ENCODE peak calls at places on chromosomes 5 and 9, in six cellular contexts. Y, B, U, S, W and R are unnamed samples.

GRCh38 chr9:97593960-97594359 is 39.2 kb downstream of the TSTD2 start:
- DNase-seq in Y (no peak), W (no peak), U (no peak), S (no peak), B (no peak), R (no peak)

GRCh38 chr5:158466196-158466595 is 607.3 kb upstream of the CLINT1 start:
- DNase-seq in B (no peak), Y (no peak), U (no peak), W (no peak), S (no peak), R (no peak)

GRCh38 chr5:163846512-163846911 is 341.1 kb downstream of the MAT2B start:
- DNase-seq in S (no peak), B (no peak), Y (peak), W (peak), U (no peak), R (no peak)

GRCh38 chr9:128917151-128917849 is 3.5 kb upstream of the PHYHD1 start:
- DNase-seq in B (peak), U (peak), W (no peak), Y (peak), S (peak), R (peak)

GRCh38 chr5:175902013-175902412 is 30.6 kb downstream of the CPLX2 start:
- DNase-seq in S (no peak), B (no peak), U (no peak), Y (no peak), W (no peak), R (no peak)

GRCh38 chr5:143350790-143351603 is 52.5 kb downstream of the NR3C1 start:
- DNase-seq in Y (peak), U (no peak), B (peak), W (peak), S (no peak), R (no peak)

GRCh38 chr5:99453181-99453580 is 524.4 kb upstream of the CHD1 start:
- DNase-seq in U (no peak), W (no peak), S (no peak), B (no peak), Y (no peak), R (no peak)

GRCh38 chr5:35319231-35320002 is 89.1 kb upstream of the PRLR start:
- DNase-seq in W (no peak), Y (peak), U (peak), B (peak), S (peak), R (no peak)

GRCh38 chr9:114286146-114286679 is 36.7 kb upstream of the ORM1 start:
- DNase-seq in S (peak), W (no peak), B (no peak), Y (no peak), U (no peak), R (no peak)

GRCh38 chr5:124651663-124652513 is 94.6 kb downstream of the ZNF608 start:
- DNase-seq in U (peak), S (peak), Y (peak), B (peak), W (peak), R (peak)

GRCh38 chr5:176812269-176813259 is 2.2 kb downstream of the UNC5A start:
- DNase-seq in Y (peak), W (no peak), B (peak), S (no peak), U (no peak), R (no peak)

GRCh38 chr5:94751456-94751855 is 133.0 kb downstream of the SLF1 start:
- DNase-seq in B (no peak), W (no peak), U (no peak), Y (no peak), S (no peak), R (no peak)

GRCh38 chr5:123089971-123090640 is 1.1 kb downstream of the PRDM6 start:
- DNase-seq in U (no peak), S (no peak), B (no peak), Y (peak), W (no peak), R (no peak)

GRCh38 chr5:95484421-95484820 is 70.4 kb downstream of the SKIC3 start:
- DNase-seq in U (no peak), W (no peak), Y (no peak), B (no peak), S (no peak), R (no peak)

GRCh38 chr5:172658869-172659513 is 17.9 kb downstream of the NEURL1B start:
- DNase-seq in B (no peak), S (peak), Y (peak), W (no peak), U (peak), R (no peak)

GRCh38 chr9:95874303-95874988 is 1.0 kb upstream of the ERCC6L2 start:
- DNase-seq in B (no peak), Y (no peak), U (no peak), W (no peak), S (no peak), R (no peak)

GRCh38 chr5:180371949-180372348 is 18.8 kb upstream of the GFPT2 start:
- DNase-seq in U (no peak), S (no peak), W (no peak), B (no peak), Y (no peak), R (no peak)

DNA sequence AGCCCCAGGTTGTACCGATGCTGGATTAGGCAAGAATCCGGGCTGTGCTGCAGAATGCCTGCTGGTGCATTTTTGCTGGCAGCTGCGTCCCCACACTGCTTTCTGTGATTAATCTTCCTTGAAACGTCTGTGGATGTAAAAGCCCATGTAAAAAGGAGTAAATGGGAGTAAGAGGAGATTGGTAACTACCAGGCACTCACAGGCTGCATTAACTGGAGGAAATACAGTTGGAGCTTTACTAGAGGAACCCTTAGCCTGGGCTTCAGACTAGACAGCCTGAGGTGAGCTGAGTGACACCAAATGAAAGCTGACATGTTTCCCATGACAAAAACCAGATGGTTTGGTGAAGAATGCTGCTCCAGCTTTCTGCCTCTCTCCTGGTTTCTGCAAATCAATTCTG is 190.4 kb upstream of the GAS1 start:
- DNase-seq in Y (no peak), B (no peak), S (no peak), W (no peak), U (no peak), R (peak)
- TF ChIP-seq CTCF in Y (no peak), B (no peak), S (no peak), W (no peak), U (no peak), R (no peak)

DNA sequence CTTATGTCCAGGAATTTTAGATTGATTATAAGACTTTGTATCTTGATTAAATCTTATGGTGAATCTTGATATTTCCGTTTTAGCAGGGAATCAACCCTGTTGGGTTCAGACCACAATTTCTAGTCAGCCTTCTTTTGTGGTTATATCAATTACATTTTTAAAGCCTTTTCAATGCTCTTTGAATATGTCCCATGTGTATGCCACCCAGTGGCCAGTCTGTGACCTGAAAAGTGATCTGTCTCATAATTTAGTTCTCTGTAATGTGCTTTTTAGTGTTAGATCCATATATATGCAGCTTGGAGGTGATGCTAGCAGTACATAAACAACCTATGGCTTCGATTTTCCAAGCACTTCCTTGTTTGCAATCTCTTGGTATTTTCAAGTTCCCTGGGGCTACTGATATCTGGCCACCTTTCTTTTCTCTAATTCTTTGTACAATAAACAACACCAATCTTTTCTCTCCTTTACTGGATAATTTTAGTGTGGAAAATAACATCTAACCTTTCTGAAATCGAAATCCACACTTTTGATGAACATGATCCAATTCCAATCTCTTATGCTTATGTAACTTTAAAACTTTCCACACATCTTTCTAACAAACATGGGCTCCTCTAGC is 28.8 kb downstream of the PDE8B start:
- DNase-seq in W (no peak), Y (peak), B (peak), S (no peak), U (no peak), R (no peak)
- TF ChIP-seq CTCF in W (peak), Y (peak), B (peak), S (no peak), U (peak), R (no peak)

DNA sequence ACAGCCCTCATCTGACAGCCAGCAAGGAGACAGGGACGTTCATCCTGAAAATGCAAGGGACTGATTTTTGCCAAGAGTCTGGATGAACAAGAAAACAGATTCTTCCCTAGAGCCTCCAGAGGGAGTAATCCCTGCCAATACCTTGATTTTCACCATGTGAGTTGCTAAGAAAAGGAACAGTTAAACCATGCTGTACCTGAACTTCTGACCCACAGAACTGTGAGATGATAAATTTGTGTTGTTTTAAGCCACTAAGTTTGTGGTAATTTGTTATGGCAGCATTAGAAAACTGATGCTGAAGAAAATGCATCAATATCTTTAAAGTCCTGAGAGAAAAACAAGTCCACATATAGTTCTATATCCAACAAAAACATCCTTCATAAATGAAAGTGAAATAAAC is 153.9 kb upstream of the ADAMTSL1 start:
- DNase-seq in U (no peak), S (no peak), W (no peak), Y (peak), B (no peak), R (no peak)
- TF ChIP-seq CTCF in U (no peak), S (no peak), W (peak), Y (peak), B (peak), R (peak)

DNA sequence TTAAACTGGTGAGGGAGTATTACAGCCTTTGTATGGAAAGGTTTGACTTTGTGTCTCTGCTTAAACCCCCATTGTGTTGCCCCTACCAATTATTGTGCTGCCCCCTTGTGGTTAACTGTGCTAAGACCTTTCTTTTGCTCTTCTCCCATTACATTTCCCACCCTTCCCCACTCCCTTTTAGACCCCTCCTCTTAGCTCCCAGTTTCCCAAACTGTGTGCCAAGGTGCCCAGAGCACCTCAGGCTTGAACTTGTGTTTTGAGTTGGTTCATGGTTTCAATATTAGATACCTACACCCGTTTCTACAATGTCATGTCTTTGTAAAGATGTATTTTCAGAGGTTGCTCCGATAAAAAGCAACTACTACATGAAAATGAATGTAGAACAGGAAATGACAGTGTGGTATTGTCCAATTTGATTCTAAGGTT is 2.9 kb downstream of the JAK2 start:
- DNase-seq in B (peak), S (peak), W (peak), U (peak), Y (peak), R (no peak)
- TF ChIP-seq CTCF in B (peak), S (peak), W (peak), U (peak), Y (peak), R (peak)

GRCh38 chr5:157362982-157363381 is 97.0 kb upstream of the NIPAL4 start:
- DNase-seq in U (no peak), Y (no peak), S (no peak), B (no peak), W (no peak), R (no peak)

GRCh38 chr5:157370967-157371366 is 89.0 kb upstream of the NIPAL4 start:
- DNase-seq in W (peak), U (no peak), S (no peak), B (peak), Y (no peak), R (no peak)

GRCh38 chr5:157365732-157366131 is 94.3 kb upstream of the NIPAL4 start:
- DNase-seq in S (no peak), U (no peak), Y (no peak), B (no peak), W (no peak), R (no peak)

GRCh38 chr5:157369507-157369906 is 90.5 kb upstream of the NIPAL4 start:
- DNase-seq in U (no peak), S (no peak), B (no peak), Y (no peak), W (no peak), R (no peak)

GRCh38 chr5:157366741-157367684 is 93.0 kb upstream of the NIPAL4 start:
- DNase-seq in W (peak), U (no peak), S (no peak), Y (peak), B (peak), R (no peak)
- TF ChIP-seq CTCF in W (peak), U (peak), S (no peak), Y (peak), B (peak), R (peak)

DNA sequence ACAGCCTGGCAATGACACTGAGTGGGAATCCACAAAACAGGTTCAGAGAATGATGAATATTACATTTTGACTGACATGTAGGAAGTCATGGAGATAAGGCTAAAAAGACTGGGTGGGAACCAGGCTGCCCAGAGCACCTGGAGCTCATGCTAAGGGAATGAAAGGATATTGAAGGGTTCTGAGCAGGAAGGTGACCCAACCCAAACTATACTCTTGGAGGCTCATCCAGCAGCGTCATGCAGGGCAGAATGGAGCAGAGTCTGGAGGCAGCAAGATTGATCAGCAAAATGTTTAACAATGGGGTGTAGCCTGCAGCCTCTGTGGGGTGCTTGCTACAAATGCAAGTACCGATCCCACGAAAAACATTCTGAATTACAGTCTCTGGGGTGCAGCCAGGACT is 120.2 kb downstream of the PSD2 start:
- DNase-seq in U (no peak), Y (no peak), S (no peak), B (no peak), W (no peak), R (no peak)
- TF ChIP-seq CTCF in U (no peak), Y (no peak), S (no peak), B (no peak), W (no peak), R (no peak)

GRCh38 chr9:32706004-32706749 is 70.7 kb upstream of the TAF1L start:
- DNase-seq in Y (peak), W (no peak), B (no peak), S (no peak), U (no peak), R (no peak)

GRCh38 chr9:32704343-32704742 is 68.9 kb upstream of the TAF1L start:
- DNase-seq in U (no peak), B (no peak), Y (no peak), W (no peak), S (no peak), R (peak)

GRCh38 chr9:32701321-32702022 is 66.0 kb upstream of the TAF1L start:
- DNase-seq in S (no peak), U (no peak), Y (no peak), B (no peak), W (no peak), R (peak)

GRCh38 chr9:32705059-32705458 is 69.6 kb upstream of the TAF1L start:
- DNase-seq in U (no peak), B (peak), W (no peak), S (no peak), Y (no peak), R (no peak)

GRCh38 chr9:32703635-32704034 is 68.2 kb upstream of the TAF1L start:
- DNase-seq in W (no peak), Y (no peak), U (no peak), S (no peak), B (no peak), R (no peak)
- TF ChIP-seq CTCF in W (no peak), Y (no peak), U (no peak), S (no peak), B (peak), R (no peak)

DNA sequence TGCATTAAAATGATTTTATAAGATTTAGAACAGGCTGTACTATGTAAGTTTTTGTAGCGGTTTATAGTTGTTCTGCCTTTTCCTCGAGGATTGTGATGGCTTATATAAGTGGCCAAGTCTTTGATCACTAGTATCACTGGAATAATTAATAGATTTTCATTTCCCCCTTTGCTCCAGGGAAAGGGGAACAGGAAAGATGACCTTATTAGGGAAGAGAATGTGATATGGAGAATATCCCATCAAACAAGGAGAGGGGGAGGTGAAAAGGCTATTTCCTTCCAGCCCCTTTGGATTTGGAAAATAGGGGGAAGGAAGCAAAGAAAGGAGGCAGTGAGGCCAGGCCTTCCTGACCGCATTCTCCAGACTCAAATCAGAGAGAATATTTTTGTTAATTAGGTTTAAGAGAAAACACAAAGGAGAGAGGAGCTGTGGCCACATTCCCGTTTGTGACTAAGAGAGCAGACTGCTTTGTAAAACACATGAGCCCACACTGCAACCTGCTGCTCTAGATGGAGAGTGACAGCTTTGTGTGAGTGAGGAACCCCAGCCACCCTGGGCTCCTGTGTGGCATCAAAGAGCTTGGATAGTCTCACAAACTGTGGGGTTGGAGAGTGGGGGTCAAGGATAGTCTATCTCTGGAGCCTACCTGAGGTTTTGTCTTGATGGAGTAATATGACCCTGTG is 359.5 kb downstream of the DTWD2 start:
- DNase-seq in B (no peak), Y (no peak), W (no peak), S (no peak), U (no peak), R (no peak)
- TF ChIP-seq CTCF in B (peak), Y (no peak), W (no peak), S (no peak), U (no peak), R (no peak)

GRCh38 chr9:132236662-132237311 is 74.9 kb downstream of the NTNG2 start:
- DNase-seq in W (no peak), Y (no peak), B (no peak), S (no peak), U (no peak), R (no peak)
- TF ChIP-seq CTCF in W (no peak), Y (no peak), B (no peak), S (no peak), U (no peak), R (peak)

DNA sequence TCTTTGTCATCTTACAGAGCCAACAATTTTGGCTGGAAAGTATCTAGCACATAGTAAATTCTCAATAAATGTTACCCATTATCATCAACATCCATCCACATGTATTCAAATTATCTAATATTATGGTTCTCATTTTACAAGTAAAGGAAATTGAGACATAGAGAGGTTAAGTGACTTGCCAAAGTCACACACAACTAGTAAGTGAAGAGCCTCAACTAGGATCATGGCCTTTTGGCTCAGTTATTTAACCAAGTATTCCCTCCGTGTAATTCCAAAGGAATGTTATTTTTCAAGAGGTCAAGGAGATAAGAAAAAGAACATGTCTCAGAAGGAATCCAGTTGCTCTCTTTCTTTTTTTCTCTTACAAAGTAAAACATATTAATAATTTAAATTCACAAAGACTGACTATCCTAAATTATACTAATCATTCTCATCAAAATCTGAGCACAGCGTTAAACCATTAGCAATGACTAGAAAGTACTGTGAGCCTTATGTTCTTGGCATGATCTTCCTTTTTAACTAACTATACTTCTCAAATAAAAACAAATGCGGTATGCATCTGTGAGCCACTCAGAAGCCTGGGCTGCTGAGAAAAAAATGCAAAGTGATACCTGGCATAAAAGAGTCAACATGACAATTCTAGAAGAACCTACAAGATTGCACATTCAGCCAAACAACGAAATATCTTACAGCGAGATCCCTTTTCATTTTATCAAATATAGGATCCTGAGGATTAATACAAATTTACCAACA is 350.9 kb downstream of the GLIS3 start:
- DNase-seq in W (no peak), Y (peak), B (peak), U (no peak), S (no peak), R (no peak)
- TF ChIP-seq CTCF in W (no peak), Y (no peak), B (no peak), U (no peak), S (no peak), R (no peak)